ENCODE peak calls at places on chromosomes 3 and 15, in four cellular contexts. H is psoas muscle, X is heart left ventricle, R is hepatocyte. N is an unnamed sample. For H3K27me3 and H3K4me1, the result is how much of the 10 kb centered on the place peaks cover.

GRCh38 chr3:48187579-48188265 is 495 bp downstream of the CDC25A start:
- DNase-seq in H (no peak), X (peak), R (peak), N (peak)

GRCh38 chr3:24100694-24101402 is 155.8 kb downstream of the NR1D2 start:
- DNase-seq in H (no peak), X (peak), R (peak), N (peak)

GRCh38 chr3:177646749-177647148 is 449.5 kb upstream of the TBL1XR1 start:
- DNase-seq in H (no peak), X (no peak), R (no peak), N (no peak)

GRCh38 chr3:161793194-161793825 is 296.7 kb downstream of the OTOL1 start:
- DNase-seq in H (no peak), X (no peak), R (no peak), N (no peak)

GRCh38 chr3:1072040-1072439 is 20.8 kb upstream of the CNTN6 start:
- DNase-seq in H (no peak), X (no peak), R (peak), N (no peak)

GRCh38 chr3:100761211-100761921 is 52.1 kb downstream of the TFG start:
- DNase-seq in H (no peak), X (no peak), R (peak), N (no peak)

GRCh38 chr15:67225336-67225735 is 29.1 kb downstream of the AAGAB start:
- DNase-seq in H (no peak), X (no peak), R (no peak), N (no peak)

GRCh38 chr15:60661075-60661645 is 182.2 kb upstream of the ICE2 start:
- DNase-seq in H (no peak), X (no peak), R (no peak), N (no peak)

GRCh38 chr3:170703121-170703588 is 117.3 kb upstream of the SLC7A14 start:
- DNase-seq in H (no peak), X (no peak), R (no peak), N (no peak)

GRCh38 chr3:127139601-127140500 is 53.1 kb upstream of the PRR23E start:
- DNase-seq in H (no peak), X (no peak), R (no peak), N (peak)

GRCh38 chr3:23888617-23889228 is 28.1 kb downstream of the NKIRAS1 start:
- DNase-seq in H (no peak), X (no peak), R (peak), N (no peak)

GRCh38 chr3:161660706-161661105 is 164.1 kb downstream of the OTOL1 start:
- DNase-seq in H (no peak), X (no peak), R (no peak), N (no peak)

GRCh38 chr3:86990734-86991481 is at the start of gene VGLL3:
- DNase-seq in H (peak), X (peak), R (peak), N (peak)

GRCh38 chr3:171127611-171128010 is 101.1 kb upstream of the SLC2A2 start:
- DNase-seq in H (no peak), X (no peak), R (no peak), N (no peak)

GRCh38 chr3:20041197-20041780 is 1.0 kb downstream of the KAT2B start:
- DNase-seq in H (peak), X (peak), R (peak), N (peak)

GRCh38 chr3:196398782-196399181 is 33.4 kb downstream of the UBXN7 start:
- DNase-seq in H (no peak), X (no peak), R (no peak), N (no peak)

GRCh38 chr3:56811545-56812202 is 9.9 kb upstream of the ARHGEF3 start:
- DNase-seq in H (no peak), X (no peak), R (no peak), N (no peak)

GRCh38 chr15:74405823-74406222 is 27.9 kb downstream of the SEMA7A start:
- DNase-seq in H (no peak), X (no peak), R (no peak), N (no peak)

GRCh38 chr3:80612366-80612765 is 844.6 kb upstream of the ROBO1 start:
- DNase-seq in H (no peak), X (no peak), R (peak), N (no peak)

GRCh38 chr3:134057006-134057832 is 27.5 kb upstream of the SLCO2A1 start:
- DNase-seq in H (no peak), X (no peak), R (no peak), N (no peak)

GRCh38 chr3:1962531-1963090 is 136.1 kb upstream of the CNTN4 start:
- DNase-seq in H (no peak), X (no peak), R (no peak), N (no peak)

GRCh38 chr3:156176048-156176447 is 55.7 kb downstream of the KCNAB1 start:
- DNase-seq in H (no peak), X (no peak), R (no peak), N (no peak)

GRCh38 chr3:99419111-99419510 is 219.3 kb upstream of the COL8A1 start:
- DNase-seq in H (no peak), X (no peak), R (no peak), N (no peak)

GRCh38 chr3:12175844-12176453 is 17.2 kb upstream of the TIMP4 start:
- DNase-seq in H (peak), X (peak), R (peak), N (peak)

GRCh38 chr3:122668930-122669730 is 11.5 kb upstream of the PARP14 start:
- DNase-seq in H (no peak), X (no peak), R (peak), N (no peak)

GRCh38 chr3:71132995-71133730 is 450.4 kb downstream of the FOXP1 start:
- DNase-seq in H (no peak), X (no peak), R (no peak), N (no peak)

GRCh38 chr3:16452265-16452664 is 61.2 kb downstream of the RFTN1 start:
- DNase-seq in H (no peak), X (no peak), R (no peak), N (no peak)

GRCh38 chr3:49700453-49701128 is 11.2 kb downstream of the RNF123 start:
- DNase-seq in H (no peak), X (no peak), R (no peak), N (no peak)

GRCh38 chr3:118705827-118706226 is 328.8 kb downstream of the IGSF11 start:
- DNase-seq in H (no peak), X (no peak), R (no peak), N (no peak)

GRCh38 chr3:128787256-128788253 is 61.6 kb downstream of the RAB7A start:
- DNase-seq in H (no peak), X (no peak), R (no peak), N (no peak)

GRCh38 chr15:50675524-50676144 is 11.0 kb downstream of the TRPM7 start:
- DNase-seq in H (no peak), X (no peak), R (peak), N (no peak)

GRCh38 chr3:39147711-39148115 is 5.7 kb downstream of the CSRNP1 start:
- DNase-seq in H (no peak), X (peak), R (peak), N (no peak)

DNA sequence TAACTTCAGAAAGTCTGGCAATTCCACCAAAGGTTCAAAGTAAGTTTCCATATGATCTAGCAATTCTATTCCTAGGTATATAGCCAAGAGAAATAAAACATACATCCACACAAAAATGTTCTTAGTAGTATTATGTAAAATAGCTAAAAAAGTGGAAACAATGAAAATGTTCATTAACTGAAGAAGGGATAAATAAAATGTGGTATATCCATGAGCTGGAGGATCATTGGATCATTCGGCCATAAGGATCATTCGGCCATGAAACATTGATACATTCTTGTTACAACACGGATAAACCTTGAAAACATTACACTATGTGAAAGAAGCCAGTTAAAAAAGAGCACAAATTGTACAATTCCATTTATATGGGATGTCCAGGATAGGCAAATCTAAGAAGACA is 2.4 kb downstream of the KPNA4 start:
- DNase-seq in H (no peak), X (no peak), R (no peak), N (no peak)
- H3K4me3 ChIP-seq in H (peak), X (peak), R (no peak), N (no peak)

GRCh38 chr15:88375234-88375926 is 91.8 kb downstream of the MRPL46 start:
- DNase-seq in H (no peak), X (no peak), R (peak), N (no peak)
- H3K27me3 ChIP-seq in H (under half), X (under half), R (under half), N (under half)

DNA sequence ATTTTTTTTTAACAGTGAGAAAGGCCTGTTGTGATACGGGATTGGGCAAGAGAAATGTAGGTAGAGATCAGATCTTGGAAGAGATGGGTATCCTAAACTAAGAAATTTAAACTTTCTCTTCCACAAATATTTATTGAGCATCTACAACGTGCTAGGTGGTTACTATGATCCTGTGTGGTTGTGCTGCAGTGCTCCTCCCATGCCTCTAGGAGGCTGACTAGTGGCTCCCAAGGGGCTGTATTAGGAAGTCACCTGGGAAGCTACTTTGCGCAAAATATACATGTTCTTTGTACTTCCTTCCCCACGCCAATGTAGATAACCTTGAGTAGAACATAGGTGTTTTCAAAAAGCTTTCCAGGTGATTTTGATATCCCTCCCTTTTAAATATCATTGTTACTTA is 27.2 kb downstream of the USP3 start:
- DNase-seq in H (no peak), X (no peak), R (no peak), N (no peak)
- H3K4me1 ChIP-seq in H (under half), X (under half), R (under half), N (under half)

GRCh38 chr15:65355173-65355982 is 22.4 kb downstream of the IGDCC3 start:
- DNase-seq in H (no peak), X (no peak), R (peak), N (no peak)

GRCh38 chr15:65354835-65355172 is 23.0 kb downstream of the IGDCC3 start:
- DNase-seq in H (no peak), X (no peak), R (peak), N (no peak)

GRCh38 chr15:65361708-65362459 is 15.9 kb downstream of the IGDCC3 start:
- DNase-seq in H (no peak), X (no peak), R (no peak), N (no peak)

GRCh38 chr15:65355983-65356353 is 21.8 kb downstream of the IGDCC3 start:
- DNase-seq in H (no peak), X (no peak), R (no peak), N (no peak)
- H3K4me3 ChIP-seq in H (peak), X (peak), R (peak), N (peak)

GRCh38 chr3:194754091-194754490 is 68.4 kb downstream of the FAM43A start:
- DNase-seq in H (no peak), X (no peak), R (no peak), N (no peak)
- H3K27me3 ChIP-seq in H (under half), X (under half), R (under half), N (under half)

GRCh38 chr15:85788796-85789495 is 5.8 kb downstream of the KLHL25 start:
- DNase-seq in H (no peak), X (no peak), R (no peak), N (no peak)
- H3K4me1 ChIP-seq in H (half or more), X (under half), R (under half), N (under half)

GRCh38 chr3:42228796-42229195 is 37.2 kb downstream of the CCK start:
- DNase-seq in H (no peak), X (no peak), R (no peak), N (no peak)

GRCh38 chr3:42229266-42229941 is 36.6 kb downstream of the CCK start:
- DNase-seq in H (no peak), X (no peak), R (no peak), N (no peak)

GRCh38 chr3:42230860-42231259 is 35.1 kb downstream of the CCK start:
- DNase-seq in H (no peak), X (no peak), R (no peak), N (no peak)

GRCh38 chr3:42226470-42227425 is 39.2 kb downstream of the CCK start:
- DNase-seq in H (no peak), X (no peak), R (no peak), N (no peak)

DNA sequence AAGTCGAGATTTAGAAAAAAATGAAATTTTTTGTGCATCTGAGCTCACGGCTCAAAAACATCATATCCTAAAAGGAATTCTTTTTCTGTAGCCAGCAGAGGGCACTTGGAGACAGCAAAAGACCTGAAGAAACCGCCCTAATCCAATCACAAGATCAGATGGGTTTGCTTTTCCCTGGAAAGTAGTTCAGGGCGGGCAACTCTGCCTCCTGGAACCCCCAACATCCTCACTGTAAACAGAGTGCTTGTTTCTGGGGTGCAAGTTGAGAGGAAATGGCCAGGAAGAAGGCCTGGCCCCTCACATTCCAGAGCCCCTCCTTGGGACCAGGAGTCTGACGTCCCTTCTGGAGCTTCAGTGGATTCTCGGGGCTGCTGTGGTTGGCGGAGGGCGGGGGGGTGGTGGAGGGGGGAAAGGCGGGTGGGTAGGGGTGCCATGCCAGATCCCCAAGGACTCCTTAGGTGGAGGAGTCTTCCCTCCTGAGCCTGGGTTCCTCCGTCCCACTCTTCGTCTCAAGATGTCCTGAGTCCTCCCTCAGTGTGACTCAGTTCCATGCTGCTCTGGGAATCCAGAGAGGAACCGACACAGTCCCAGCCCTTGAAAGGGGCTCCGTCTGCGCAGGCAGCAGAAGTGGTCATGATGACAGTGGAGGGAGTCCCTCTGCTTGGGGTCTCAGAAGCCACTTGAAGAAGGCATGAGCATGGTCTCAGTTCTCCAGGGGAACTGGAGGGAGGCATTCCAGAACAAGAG is 35.9 kb downstream of the CCK start:
- DNase-seq in H (no peak), X (no peak), R (peak), N (no peak)
- H3K4me3 ChIP-seq in H (no peak), X (no peak), R (no peak), N (no peak)

DNA sequence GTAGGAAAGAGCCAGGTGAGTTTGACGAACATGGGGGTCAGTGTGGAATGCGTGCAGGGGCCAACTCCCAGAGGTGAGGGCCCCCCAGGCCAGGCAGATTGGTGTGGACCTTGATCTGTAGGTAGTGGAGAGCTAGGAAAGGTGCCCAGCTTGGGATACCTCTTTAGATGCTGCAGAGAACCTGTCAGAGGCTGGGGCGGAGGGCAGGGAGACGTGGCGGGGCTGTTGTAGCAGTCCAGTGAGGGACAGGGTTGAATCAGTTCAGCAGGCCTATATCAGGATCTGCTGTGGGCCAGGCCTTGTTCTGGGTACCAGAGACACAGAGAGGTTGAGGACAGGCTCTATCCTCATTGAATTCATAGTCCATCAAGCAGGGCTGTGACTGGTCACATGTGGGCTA is 8.6 kb downstream of the SNX33 start:
- DNase-seq in H (no peak), X (no peak), R (no peak), N (no peak)
- H3K27me3 ChIP-seq in H (under half), X (under half), R (under half), N (under half)

GRCh38 chr15:98865397-98866339 is 141.9 kb downstream of the PGPEP1L start:
- DNase-seq in H (peak), X (peak), R (no peak), N (peak)

GRCh38 chr15:98870788-98871187 is 136.8 kb downstream of the PGPEP1L start:
- DNase-seq in H (no peak), X (peak), R (no peak), N (peak)

GRCh38 chr15:98872777-98873176 is 134.8 kb downstream of the PGPEP1L start:
- DNase-seq in H (no peak), X (no peak), R (no peak), N (no peak)

GRCh38 chr15:98866503-98866902 is 141.1 kb downstream of the PGPEP1L start:
- DNase-seq in H (no peak), X (no peak), R (no peak), N (peak)

DNA sequence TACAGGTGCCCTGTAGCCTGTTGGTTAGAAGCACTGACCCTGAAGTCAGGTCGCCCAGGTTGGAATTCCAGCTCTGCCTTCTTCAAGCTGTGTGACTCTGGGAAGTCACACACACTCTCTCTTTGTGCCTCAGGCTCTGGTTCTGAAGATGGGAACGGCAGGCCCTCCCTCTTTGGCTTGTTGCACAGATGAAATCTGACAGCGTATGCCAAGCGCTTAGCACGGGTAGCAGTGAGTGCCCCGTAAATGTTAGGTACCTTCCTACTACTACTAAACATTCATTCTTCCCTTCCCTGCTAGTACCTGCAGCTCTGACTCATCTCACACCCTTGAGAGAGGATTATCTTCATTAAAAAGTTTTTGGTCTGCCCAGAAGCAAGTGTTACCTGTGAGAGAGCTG is 139.0 kb downstream of the PGPEP1L start:
- DNase-seq in H (no peak), X (no peak), R (no peak), N (no peak)
- H3K4me1 ChIP-seq in H (under half), X (under half), R (under half), N (under half)

DNA sequence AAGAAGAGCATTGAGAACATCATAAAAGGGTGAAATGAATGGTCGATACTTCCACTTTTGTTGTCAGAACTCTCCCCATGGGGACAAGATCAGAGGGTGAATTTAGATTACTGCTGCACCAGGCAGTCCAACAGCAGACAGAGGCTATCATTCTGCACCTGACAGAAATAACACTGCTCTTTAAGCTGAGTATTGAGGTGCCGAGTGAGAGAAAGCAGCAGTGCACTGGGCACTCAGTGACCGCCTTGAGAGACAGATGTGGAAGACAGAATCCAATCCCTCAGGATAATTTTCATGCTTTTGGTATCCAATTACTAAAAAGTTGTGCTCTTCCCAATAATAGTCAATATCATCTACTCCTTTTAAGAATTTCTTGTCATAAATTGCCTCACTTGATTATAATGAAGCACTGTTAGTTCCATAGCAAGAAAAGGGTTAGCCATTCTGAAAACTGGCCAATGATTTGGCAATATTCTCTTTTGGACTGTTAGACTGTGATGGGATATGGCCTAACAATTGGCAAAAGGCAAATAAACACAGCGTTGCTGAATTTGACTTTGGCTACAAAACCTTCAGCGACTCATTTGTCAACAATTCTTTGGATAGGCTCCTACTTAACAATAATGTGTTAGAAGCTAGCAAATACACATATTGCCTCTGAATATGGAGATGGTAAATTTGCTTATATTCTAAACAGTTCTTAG is 5.5 kb downstream of the FGF7 start:
- DNase-seq in H (no peak), X (peak), R (no peak), N (peak)
- H3K4me3 ChIP-seq in H (peak), X (peak), R (no peak), N (peak)